ENCODE peak calls at places on chromosomes 11 and 22, in four cellular contexts. One of them, this sample, is unnamed.

GRCh38 chr11:87456499-87456898 is 418.8 kb downstream of the TMEM135 start:
- DNase-seq in cardiac muscle cell: no peak
- DNase-seq in HepG2: no peak
- DNase-seq in heart right ventricle: no peak
- DNase-seq in this sample: no peak

GRCh38 chr11:65384301-65384889 is 1.9 kb upstream of the SLC25A45 start:
- DNase-seq in HepG2: no peak
- DNase-seq in heart right ventricle: no peak
- DNase-seq in cardiac muscle cell: peak
- DNase-seq in this sample: no peak

GRCh38 chr11:31106963-31107576 is 262.5 kb downstream of the DCDC1 start:
- DNase-seq in heart right ventricle: peak
- DNase-seq in cardiac muscle cell: peak
- DNase-seq in HepG2: peak
- DNase-seq in this sample: peak

GRCh38 chr11:76701701-76702100 is 31.2 kb upstream of the LRRC32 start:
- DNase-seq in cardiac muscle cell: peak
- DNase-seq in heart right ventricle: no peak
- DNase-seq in HepG2: no peak
- DNase-seq in this sample: no peak

GRCh38 chr11:2099523-2100316 is 39.5 kb downstream of the IGF2 start:
- DNase-seq in HepG2: no peak
- DNase-seq in cardiac muscle cell: peak
- DNase-seq in heart right ventricle: no peak
- DNase-seq in this sample: no peak

GRCh38 chr11:117734596-117734995 is 62.4 kb downstream of the DSCAML1 start:
- DNase-seq in cardiac muscle cell: no peak
- DNase-seq in heart right ventricle: no peak
- DNase-seq in HepG2: no peak
- DNase-seq in this sample: no peak

GRCh38 chr22:49155809-49156580 is 671.7 kb downstream of the BRD1 start:
- DNase-seq in heart right ventricle: no peak
- DNase-seq in cardiac muscle cell: no peak
- DNase-seq in HepG2: no peak
- DNase-seq in this sample: no peak

GRCh38 chr22:32644252-32645100 is 157.0 kb upstream of the TIMP3 start:
- DNase-seq in cardiac muscle cell: peak
- DNase-seq in heart right ventricle: peak
- DNase-seq in HepG2: peak
- DNase-seq in this sample: peak

GRCh38 chr22:24325105-24325757 is 54.6 kb downstream of the SPECC1L start:
- DNase-seq in heart right ventricle: peak
- DNase-seq in HepG2: peak
- DNase-seq in cardiac muscle cell: peak
- DNase-seq in this sample: no peak

DNA sequence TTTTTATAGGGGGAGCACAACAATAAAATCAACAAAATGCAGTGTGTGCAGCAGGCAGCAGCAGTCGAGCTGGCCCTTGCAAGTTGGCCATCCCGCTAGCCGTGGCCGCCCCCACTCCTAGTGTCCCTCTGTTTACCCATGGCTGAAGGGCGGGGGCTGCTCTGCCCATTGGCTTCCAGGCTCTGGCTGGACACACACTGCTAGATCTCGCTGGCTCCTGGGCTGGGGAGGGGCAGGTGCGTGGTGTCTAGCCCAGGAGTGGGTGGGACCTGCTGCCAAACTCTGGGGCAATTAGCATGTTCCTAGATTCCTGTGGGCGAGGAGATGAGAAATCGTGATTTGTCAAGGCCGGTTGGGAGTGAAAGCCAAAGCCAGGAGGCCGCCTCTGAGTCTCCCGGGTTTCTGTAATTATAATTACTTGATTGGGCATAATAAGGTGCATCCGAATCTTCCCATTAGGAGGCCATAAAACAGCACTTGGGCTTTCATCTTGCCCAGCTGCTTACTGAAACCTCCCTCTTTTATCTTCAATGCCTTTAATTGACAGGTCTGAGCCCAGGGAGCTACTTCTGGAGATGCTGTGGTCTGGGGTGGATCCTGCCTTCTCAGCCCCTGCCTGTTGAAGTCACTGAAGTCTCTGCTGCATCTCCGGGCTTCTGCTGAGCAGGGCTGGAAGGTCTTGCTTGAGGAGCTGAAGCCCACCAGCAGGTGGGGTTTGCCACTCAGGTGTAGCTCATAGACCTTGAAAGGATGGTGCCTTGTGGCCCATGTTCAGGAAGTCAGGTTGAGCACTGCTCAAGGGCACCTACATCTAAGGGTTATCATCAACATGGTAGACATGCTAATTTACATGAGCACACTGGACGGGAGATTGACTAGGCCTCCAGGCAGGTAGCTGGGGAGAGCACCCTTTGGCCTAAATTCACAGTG is 44.5 kb upstream of the DKK3 start:
- DNase-seq in heart right ventricle: no peak
- DNase-seq in HepG2: no peak
- DNase-seq in cardiac muscle cell: no peak
- DNase-seq in this sample: peak
- TF ChIP-seq CTCF in heart right ventricle: no peak
- TF ChIP-seq CTCF in HepG2: peak
- TF ChIP-seq CTCF in cardiac muscle cell: peak
- TF ChIP-seq CTCF in this sample: no peak

DNA sequence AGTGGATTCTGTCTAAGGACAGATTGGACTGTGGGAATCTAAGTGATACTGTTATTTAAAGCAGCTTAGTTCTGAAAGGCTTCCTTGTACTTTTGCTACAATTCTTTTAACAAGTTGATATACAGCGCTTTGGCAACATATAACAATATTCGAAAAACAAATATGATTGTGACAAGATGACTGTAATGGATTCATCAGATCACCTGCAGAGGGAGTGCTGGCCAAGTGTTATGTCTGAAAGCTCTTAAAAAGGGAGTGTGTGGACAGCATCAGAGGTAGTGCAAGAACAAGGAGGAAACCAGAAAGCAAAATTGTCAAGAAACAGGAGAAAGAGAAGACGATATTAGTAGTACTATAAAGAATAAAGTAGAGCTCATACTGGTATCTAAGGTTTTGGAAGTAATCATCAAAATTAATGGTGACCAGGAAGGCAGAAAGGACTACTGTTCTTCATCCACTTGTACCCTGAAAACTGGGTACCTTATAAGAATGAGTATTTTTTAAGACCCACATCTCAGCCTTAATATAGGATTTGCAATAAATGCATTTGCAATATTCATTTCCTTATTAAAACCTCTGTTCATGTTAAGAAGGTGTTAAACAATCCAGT is 1112.0 kb upstream of the CCDC90B start:
- DNase-seq in HepG2: peak
- DNase-seq in cardiac muscle cell: peak
- DNase-seq in heart right ventricle: no peak
- DNase-seq in this sample: no peak
- TF ChIP-seq CTCF in HepG2: peak
- TF ChIP-seq CTCF in cardiac muscle cell: peak
- TF ChIP-seq CTCF in heart right ventricle: peak
- TF ChIP-seq CTCF in this sample: no peak

GRCh38 chr22:36497910-36498669 is 8.8 kb downstream of the FOXRED2 start:
- DNase-seq in cardiac muscle cell: no peak
- DNase-seq in heart right ventricle: no peak
- DNase-seq in HepG2: no peak
- DNase-seq in this sample: no peak
- TF ChIP-seq CTCF in cardiac muscle cell: no peak
- TF ChIP-seq CTCF in heart right ventricle: no peak
- TF ChIP-seq CTCF in HepG2: no peak
- TF ChIP-seq CTCF in this sample: no peak

GRCh38 chr22:42111798-42112197 is 18.8 kb downstream of the CYP2D6 start:
- DNase-seq in cardiac muscle cell: no peak
- DNase-seq in HepG2: no peak
- DNase-seq in heart right ventricle: no peak
- DNase-seq in this sample: no peak
- TF ChIP-seq CTCF in cardiac muscle cell: no peak
- TF ChIP-seq CTCF in HepG2: no peak
- TF ChIP-seq CTCF in heart right ventricle: no peak
- TF ChIP-seq CTCF in this sample: no peak

This sample was measured in gastrocnemius medialis.